ENCODE peak calls at places on chromosomes 11 and 22, in six cellular contexts. I is IMR-90, O is trophoblast cell, A is neuronal stem cell, M is mesenchymal stem cell, L is H9. C is an unnamed sample.

GRCh38 chr11:73399159-73400090 is 23.2 kb downstream of the RELT start:
- DNase-seq in I (peak), O (no peak), A (no peak), M (no peak), L (no peak), C (no peak)

GRCh38 chr11:107598225-107599139 is 7.5 kb downstream of the ELMOD1 start:
- DNase-seq in I (no peak), O (no peak), A (no peak), M (peak), L (peak), C (no peak)

GRCh38 chr22:37023743-37024338 is 4.3 kb downstream of the MPST start:
- DNase-seq in I (no peak), O (no peak), A (no peak), M (no peak), L (no peak), C (no peak)

GRCh38 chr11:10539339-10539738 is 1.6 kb downstream of the RNF141 start:
- DNase-seq in I (no peak), O (no peak), A (no peak), M (no peak), L (no peak), C (no peak)

GRCh38 chr11:14258177-14258935 is 100.6 kb downstream of the RRAS2 start:
- DNase-seq in I (peak), O (peak), A (no peak), M (peak), L (no peak), C (peak)

GRCh38 chr22:45155050-45155840 is 8.5 kb upstream of the NUP50 start:
- DNase-seq in I (peak), O (no peak), A (no peak), M (peak), L (no peak), C (no peak)

GRCh38 chr11:103673773-103674172 is 362.7 kb upstream of the DDI1 start:
- DNase-seq in I (peak), O (no peak), A (no peak), M (peak), L (no peak), C (no peak)

GRCh38 chr11:58575377-58576020 is at the start of gene LPXN:
- DNase-seq in I (peak), O (no peak), A (no peak), M (peak), L (no peak), C (no peak)

GRCh38 chr11:46984987-46985386 is 48.4 kb downstream of the CSTPP1 start:
- DNase-seq in I (peak), O (no peak), A (no peak), M (peak), L (no peak), C (no peak)

GRCh38 chr11:71267807-71268421 is 15.5 kb upstream of the SHANK2 start:
- DNase-seq in I (no peak), O (no peak), A (no peak), M (no peak), L (no peak), C (peak)

GRCh38 chr11:61961570-61962212 is 5.7 kb downstream of the FTH1 start:
- DNase-seq in I (no peak), O (peak), A (no peak), M (peak), L (no peak), C (no peak)

GRCh38 chr22:39462443-39463147 is 5.8 kb downstream of the MGAT3 start:
- DNase-seq in I (no peak), O (no peak), A (no peak), M (no peak), L (peak), C (no peak)

GRCh38 chr22:25021976-25022711 is 69.6 kb downstream of the KIAA1671 start:
- DNase-seq in I (no peak), O (no peak), A (no peak), M (no peak), L (no peak), C (no peak)

GRCh38 chr11:119742263-119742861 is 13.4 kb upstream of the NECTIN1 start:
- DNase-seq in I (no peak), O (no peak), A (peak), M (peak), L (peak), C (no peak)

GRCh38 chr22:45503816-45504702 is 1.4 kb downstream of the FBLN1 start:
- DNase-seq in I (peak), O (no peak), A (peak), M (peak), L (peak), C (peak)

GRCh38 chr11:126284829-126285228 is 1.9 kb downstream of the TIRAP start:
- DNase-seq in I (peak), O (peak), A (no peak), M (peak), L (no peak), C (no peak)

GRCh38 chr22:30483169-30483568 is 11.4 kb upstream of the SEC14L3 start:
- DNase-seq in I (no peak), O (no peak), A (no peak), M (peak), L (no peak), C (no peak)

DNA sequence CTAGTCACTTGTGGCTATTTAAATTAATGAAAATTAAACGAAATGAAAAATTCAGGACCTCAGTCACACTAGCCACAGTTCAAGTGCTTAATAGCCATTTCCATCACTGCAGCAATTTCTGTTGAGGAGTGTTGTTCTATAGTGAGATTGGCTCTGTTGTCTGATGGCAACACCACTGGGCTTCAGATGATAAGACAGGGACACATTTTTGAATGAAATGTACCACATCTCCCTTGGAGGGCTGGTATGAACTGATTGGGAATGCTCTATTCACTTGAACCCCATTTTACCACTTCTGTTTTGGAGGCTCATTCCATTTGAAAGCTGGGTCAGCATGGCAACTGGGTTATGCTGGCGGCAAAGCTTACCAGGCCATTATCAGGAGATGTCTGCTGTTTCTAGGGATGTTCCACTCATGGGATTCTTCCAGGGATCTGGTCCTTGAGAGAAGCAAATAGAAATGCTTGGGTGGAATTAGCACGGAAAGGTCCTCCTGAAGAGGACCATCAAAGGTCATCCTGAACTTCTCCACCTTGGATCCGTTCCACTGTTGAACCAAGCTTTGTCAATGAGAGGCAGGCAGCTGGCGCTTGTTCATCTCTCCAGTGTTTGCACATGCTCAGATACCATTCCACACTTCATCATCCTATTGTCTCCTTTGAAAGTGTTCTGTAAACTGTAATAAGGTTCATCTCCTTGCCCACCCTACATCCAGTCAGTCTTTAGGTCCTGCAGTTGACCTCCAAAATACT is 7.6 kb downstream of the AMOTL1 start:
- DNase-seq in I (no peak), O (no peak), A (no peak), M (no peak), L (no peak), C (no peak)
- H4K91ac ChIP-seq in I (no peak), O (no peak), A (no peak), M (no peak), L (no peak), C (no peak)

GRCh38 chr11:12156301-12157140 is 46.1 kb downstream of the MICAL2 start:
- DNase-seq in I (no peak), O (no peak), A (no peak), M (no peak), L (no peak), C (no peak)
- H4K91ac ChIP-seq in I (peak), O (no peak), A (no peak), M (peak), L (no peak), C (no peak)

GRCh38 chr11:90556612-90557011 is 333.8 kb upstream of the CHORDC1 start:
- DNase-seq in I (no peak), O (no peak), A (no peak), M (no peak), L (no peak), C (no peak)

GRCh38 chr11:90558328-90558865 is 335.5 kb upstream of the CHORDC1 start:
- DNase-seq in I (no peak), O (no peak), A (no peak), M (no peak), L (no peak), C (no peak)

GRCh38 chr11:90555477-90555876 is 332.6 kb upstream of the CHORDC1 start:
- DNase-seq in I (no peak), O (no peak), A (no peak), M (no peak), L (no peak), C (no peak)

GRCh38 chr11:90556026-90556425 is 333.2 kb upstream of the CHORDC1 start:
- DNase-seq in I (no peak), O (no peak), A (no peak), M (no peak), L (no peak), C (no peak)
- H4K91ac ChIP-seq in I (no peak), O (no peak), A (no peak), M (no peak), L (no peak), C (no peak)

GRCh38 chr22:49151256-49152131 is 676.2 kb downstream of the BRD1 start:
- DNase-seq in I (no peak), O (no peak), A (no peak), M (no peak), L (no peak), C (no peak)
- H4K91ac ChIP-seq in I (no peak), O (no peak), A (peak), M (no peak), L (no peak), C (peak)

DNA sequence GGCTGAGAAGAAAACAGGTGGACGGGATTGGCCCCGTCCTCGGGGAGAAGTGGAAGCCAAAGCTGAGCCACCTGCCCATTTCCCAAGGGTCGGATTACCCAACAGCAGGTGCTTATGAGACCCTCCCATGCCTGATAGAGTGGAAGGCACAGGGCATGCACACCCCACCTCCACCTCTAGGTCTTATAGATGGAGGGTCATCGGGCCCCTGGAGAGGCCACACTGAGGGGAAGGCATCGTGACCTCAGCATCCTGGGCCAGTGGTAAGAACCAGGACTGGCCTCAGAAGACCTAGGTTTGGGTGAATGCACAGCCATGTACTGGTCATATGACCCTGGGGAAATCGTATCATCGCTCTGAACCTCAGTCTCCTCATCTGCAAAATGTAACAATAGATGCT is 85.9 kb downstream of the BUD13 start:
- DNase-seq in I (no peak), O (no peak), A (no peak), M (no peak), L (no peak), C (no peak)
- H4K91ac ChIP-seq in I (no peak), O (no peak), A (no peak), M (no peak), L (no peak), C (peak)

DNA sequence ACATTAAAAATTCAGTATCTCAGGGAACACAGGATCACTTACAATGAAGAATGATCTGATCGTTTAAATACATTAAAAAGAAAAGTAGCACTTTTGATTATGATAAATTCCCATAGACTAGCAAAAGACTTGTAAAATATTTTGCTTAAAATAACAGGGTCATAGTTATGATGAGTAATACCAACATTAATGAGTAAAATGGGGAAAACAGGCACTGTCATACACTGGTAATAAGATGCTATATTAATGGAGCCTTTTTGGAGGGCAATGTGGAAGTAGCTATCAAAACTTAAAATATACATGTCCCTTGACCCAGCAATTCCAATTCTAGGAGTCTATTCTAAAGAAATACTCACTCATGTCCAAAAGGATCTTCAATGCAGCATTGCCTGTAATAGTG is 61.8 kb upstream of the CLNS1A start:
- DNase-seq in I (no peak), O (no peak), A (no peak), M (no peak), L (no peak), C (no peak)
- H4K91ac ChIP-seq in I (no peak), O (no peak), A (no peak), M (no peak), L (no peak), C (no peak)

GRCh38 chr11:2209900-2210321 is 38.3 kb upstream of the TH start:
- DNase-seq in I (no peak), O (no peak), A (no peak), M (no peak), L (no peak), C (peak)

GRCh38 chr11:2208691-2209369 is 37.2 kb upstream of the TH start:
- DNase-seq in I (no peak), O (peak), A (no peak), M (no peak), L (peak), C (peak)

GRCh38 chr11:2207773-2208621 is 36.4 kb upstream of the TH start:
- DNase-seq in I (no peak), O (peak), A (no peak), M (no peak), L (peak), C (no peak)

GRCh38 chr11:2210366-2211112 is 38.9 kb upstream of the TH start:
- DNase-seq in I (no peak), O (no peak), A (no peak), M (no peak), L (peak), C (peak)

GRCh38 chr11:2209370-2209801 is 37.8 kb upstream of the TH start:
- DNase-seq in I (no peak), O (no peak), A (no peak), M (no peak), L (peak), C (peak)
- H4K91ac ChIP-seq in I (no peak), O (peak), A (peak), M (peak), L (no peak), C (peak)

DNA sequence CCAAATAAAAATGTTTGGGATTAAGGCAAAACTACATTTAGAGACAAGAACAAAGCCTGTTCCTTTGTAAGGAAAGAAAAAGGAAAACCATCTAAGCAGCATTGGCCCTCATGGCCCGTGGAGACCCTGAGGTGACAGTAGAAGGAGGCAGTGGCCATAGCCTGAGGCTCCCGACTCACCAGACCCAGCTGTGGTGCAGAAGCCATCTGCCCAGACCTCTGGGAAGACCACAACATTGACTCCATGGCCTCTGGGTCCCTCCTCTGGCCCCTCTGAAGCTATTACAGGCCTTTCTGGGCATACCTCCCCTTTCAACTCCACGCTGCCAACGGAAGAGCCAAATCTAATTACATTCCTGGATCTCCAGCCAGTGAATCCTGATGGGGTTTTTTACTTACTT is 6.4 kb downstream of the PRAME start:
- DNase-seq in I (no peak), O (peak), A (no peak), M (no peak), L (peak), C (no peak)
- H4K91ac ChIP-seq in I (no peak), O (no peak), A (no peak), M (no peak), L (no peak), C (no peak)

GRCh38 chr11:59600234-59600633 is 15.3 kb downstream of the OSBP start:
- DNase-seq in I (no peak), O (no peak), A (no peak), M (no peak), L (no peak), C (no peak)
- H4K91ac ChIP-seq in I (no peak), O (no peak), A (no peak), M (no peak), L (no peak), C (no peak)